ENCODE peak calls at places on chromosome 17, in four cellular contexts. One of them, this sample, is unnamed.

GRCh38 chr17:40564883-40565744 is at the start of gene CCR7:
- DNase-seq in GM12878: no peak
- DNase-seq in K562: peak
- DNase-seq in HepG2: no peak
- DNase-seq in this sample: no peak

GRCh38 chr17:79843917-79844815 is 4.9 kb upstream of the CBX4 start:
- DNase-seq in GM12878: no peak
- DNase-seq in HepG2: no peak
- DNase-seq in K562: no peak
- DNase-seq in this sample: no peak

GRCh38 chr17:77437017-77437416 is 296.2 kb downstream of the SEC14L1 start:
- DNase-seq in K562: no peak
- DNase-seq in GM12878: no peak
- DNase-seq in HepG2: no peak
- DNase-seq in this sample: peak

GRCh38 chr17:63699638-63700527 is at the start of gene LIMD2:
- DNase-seq in GM12878: no peak
- DNase-seq in K562: peak
- DNase-seq in HepG2: no peak
- DNase-seq in this sample: no peak

GRCh38 chr17:77086433-77087010 is 54.2 kb upstream of the SEC14L1 start:
- DNase-seq in K562: peak
- DNase-seq in GM12878: no peak
- DNase-seq in HepG2: peak
- DNase-seq in this sample: peak

GRCh38 chr17:57599271-57600045 is 145.6 kb downstream of the CCDC182 start:
- DNase-seq in K562: no peak
- DNase-seq in HepG2: no peak
- DNase-seq in GM12878: no peak
- DNase-seq in this sample: peak

GRCh38 chr17:6492892-6493674 is 48.8 kb downstream of the PIMREG start:
- DNase-seq in GM12878: no peak
- DNase-seq in HepG2: peak
- DNase-seq in K562: no peak
- DNase-seq in this sample: no peak

GRCh38 chr17:855594-855993 is 73.4 kb downstream of the MRM3 start:
- DNase-seq in K562: no peak
- DNase-seq in GM12878: no peak
- DNase-seq in HepG2: no peak
- DNase-seq in this sample: no peak

GRCh38 chr17:82328141-82328993 is 5.2 kb downstream of the SECTM1 start:
- DNase-seq in GM12878: no peak
- DNase-seq in K562: no peak
- DNase-seq in HepG2: peak
- DNase-seq in this sample: no peak

GRCh38 chr17:16929757-16930520 is 42.0 kb downstream of the TNFRSF13B start:
- DNase-seq in GM12878: no peak
- DNase-seq in HepG2: no peak
- DNase-seq in K562: no peak
- DNase-seq in this sample: no peak

GRCh38 chr17:27816946-27817345 is 16.6 kb upstream of the NOS2 start:
- DNase-seq in K562: no peak
- DNase-seq in HepG2: no peak
- DNase-seq in GM12878: no peak
- DNase-seq in this sample: no peak

GRCh38 chr17:40320771-40321501 is 12.0 kb downstream of the RARA start:
- DNase-seq in HepG2: no peak
- DNase-seq in GM12878: no peak
- DNase-seq in K562: no peak
- DNase-seq in this sample: no peak

GRCh38 chr17:40490289-40490853 is 11.1 kb downstream of the TNS4 start:
- DNase-seq in K562: peak
- DNase-seq in GM12878: no peak
- DNase-seq in HepG2: no peak
- DNase-seq in this sample: peak

GRCh38 chr17:19534562-19535149 is 1.0 kb downstream of the SLC47A1 start:
- DNase-seq in HepG2: no peak
- DNase-seq in K562: no peak
- DNase-seq in GM12878: no peak
- DNase-seq in this sample: no peak

GRCh38 chr17:78265121-78265520 is 33.7 kb downstream of the TMEM235 start:
- DNase-seq in K562: no peak
- DNase-seq in GM12878: no peak
- DNase-seq in HepG2: no peak
- DNase-seq in this sample: no peak

GRCh38 chr17:27207073-27207511 is 86.8 kb upstream of the WSB1 start:
- DNase-seq in HepG2: no peak
- DNase-seq in GM12878: no peak
- DNase-seq in K562: no peak
- DNase-seq in this sample: no peak

GRCh38 chr17:309361-309888 is 43.2 kb downstream of the RPH3AL start:
- DNase-seq in GM12878: no peak
- DNase-seq in HepG2: peak
- DNase-seq in K562: peak
- DNase-seq in this sample: peak

GRCh38 chr17:81990836-81991683 is 13.6 kb downstream of the ASPSCR1 start:
- DNase-seq in HepG2: no peak
- DNase-seq in K562: no peak
- DNase-seq in GM12878: no peak
- DNase-seq in this sample: no peak

GRCh38 chr17:45232514-45233422 is 11.1 kb downstream of the FMNL1 start:
- DNase-seq in GM12878: no peak
- DNase-seq in K562: no peak
- DNase-seq in HepG2: no peak
- DNase-seq in this sample: no peak

DNA sequence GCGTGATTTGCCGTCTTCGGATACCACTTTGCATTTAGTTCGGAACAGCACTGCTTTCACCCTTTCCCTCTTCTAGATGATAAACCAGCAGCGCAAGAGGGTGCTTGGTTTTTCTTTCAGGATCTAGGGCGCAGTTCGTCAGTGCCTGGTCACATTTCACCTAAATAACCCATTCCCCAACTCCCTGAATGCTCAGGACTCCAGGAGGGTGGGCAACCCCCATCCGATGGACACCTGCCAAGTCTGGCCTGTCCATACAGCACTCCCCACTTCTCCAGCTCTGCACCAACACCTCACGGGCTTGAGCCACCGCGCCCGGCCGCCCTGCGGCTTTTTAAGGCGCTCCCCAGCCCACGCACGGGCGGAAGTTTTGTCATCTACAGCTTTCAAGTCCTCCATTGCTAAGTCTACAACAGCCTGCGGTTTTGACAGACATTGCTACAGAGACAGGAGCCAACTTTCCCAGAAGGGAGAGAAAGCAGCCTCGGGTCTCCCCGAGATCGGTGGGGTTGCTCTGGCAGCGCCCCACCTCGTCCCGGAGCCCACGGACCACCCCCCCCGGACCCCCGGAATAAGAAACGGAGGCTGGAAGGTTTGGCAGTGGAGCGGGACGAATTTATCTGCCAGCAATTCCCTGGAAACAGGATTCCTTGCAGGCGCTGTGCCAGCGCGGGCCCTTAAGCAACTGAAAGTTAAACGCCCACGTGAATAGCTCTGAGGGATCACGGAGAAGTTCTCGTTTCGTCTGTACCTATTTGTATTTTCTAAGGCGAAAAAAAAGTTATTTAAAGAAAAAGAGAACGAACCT is 38.6 kb upstream of the SLFN13 start:
- DNase-seq in K562: peak
- DNase-seq in HepG2: no peak
- DNase-seq in GM12878: peak
- DNase-seq in this sample: peak
- H3K4me3 ChIP-seq in K562: peak
- H3K4me3 ChIP-seq in HepG2: no peak
- H3K4me3 ChIP-seq in GM12878: peak
- H3K4me3 ChIP-seq in this sample: peak

GRCh38 chr17:38910325-38910724 is 15.1 kb upstream of the LASP1NB start:
- DNase-seq in HepG2: no peak
- DNase-seq in GM12878: no peak
- DNase-seq in K562: no peak
- DNase-seq in this sample: no peak
- TF ChIP-seq GABPA in HepG2: no peak
- TF ChIP-seq GABPA in GM12878: no peak
- TF ChIP-seq GABPA in K562: no peak
- TF ChIP-seq GABPA in this sample: no peak

GRCh38 chr17:4968166-4968915 is 724 bp upstream of the SPAG7 start:
- DNase-seq in HepG2: no peak
- DNase-seq in GM12878: no peak
- DNase-seq in K562: peak
- DNase-seq in this sample: no peak

GRCh38 chr17:4967539-4968165 is at the start of gene SPAG7:
- DNase-seq in GM12878: peak
- DNase-seq in K562: peak
- DNase-seq in HepG2: peak
- DNase-seq in this sample: peak

GRCh38 chr17:4970273-4970672 is 2.7 kb upstream of the SPAG7 start:
- DNase-seq in HepG2: no peak
- DNase-seq in GM12878: no peak
- DNase-seq in K562: no peak
- DNase-seq in this sample: no peak

GRCh38 chr17:4969551-4970231 is 2.1 kb upstream of the SPAG7 start:
- DNase-seq in GM12878: no peak
- DNase-seq in K562: no peak
- DNase-seq in HepG2: peak
- DNase-seq in this sample: no peak

GRCh38 chr17:4968916-4969550 is 1.4 kb upstream of the SPAG7 start:
- DNase-seq in GM12878: no peak
- DNase-seq in HepG2: no peak
- DNase-seq in K562: no peak
- DNase-seq in this sample: peak
- H3K27ac ChIP-seq in GM12878: peak
- H3K27ac ChIP-seq in HepG2: peak
- H3K27ac ChIP-seq in K562: peak
- H3K27ac ChIP-seq in this sample: peak

GRCh38 chr17:3535253-3535995 is 22.2 kb downstream of the TRPV3 start:
- DNase-seq in GM12878: no peak
- DNase-seq in HepG2: no peak
- DNase-seq in K562: peak
- DNase-seq in this sample: no peak
- H3K4me3 ChIP-seq in GM12878: no peak
- H3K4me3 ChIP-seq in HepG2: peak
- H3K4me3 ChIP-seq in K562: no peak
- H3K4me3 ChIP-seq in this sample: no peak

GRCh38 chr17:32870027-32870670 is 6.8 kb downstream of the MYO1D start:
- DNase-seq in HepG2: no peak
- DNase-seq in GM12878: no peak
- DNase-seq in K562: no peak
- DNase-seq in this sample: no peak

GRCh38 chr17:32869345-32870026 is 7.4 kb downstream of the MYO1D start:
- DNase-seq in K562: no peak
- DNase-seq in GM12878: no peak
- DNase-seq in HepG2: no peak
- DNase-seq in this sample: no peak

GRCh38 chr17:32873114-32873513 is 3.8 kb downstream of the MYO1D start:
- DNase-seq in GM12878: no peak
- DNase-seq in K562: no peak
- DNase-seq in HepG2: no peak
- DNase-seq in this sample: no peak

GRCh38 chr17:32871736-32872135 is 5.2 kb downstream of the MYO1D start:
- DNase-seq in K562: no peak
- DNase-seq in GM12878: no peak
- DNase-seq in HepG2: no peak
- DNase-seq in this sample: no peak

GRCh38 chr17:32870969-32871368 is 6.0 kb downstream of the MYO1D start:
- DNase-seq in HepG2: no peak
- DNase-seq in K562: no peak
- DNase-seq in GM12878: no peak
- DNase-seq in this sample: no peak
- TF ChIP-seq GABPA in HepG2: no peak
- TF ChIP-seq GABPA in K562: no peak
- TF ChIP-seq GABPA in GM12878: no peak
- TF ChIP-seq GABPA in this sample: no peak

GRCh38 chr17:50094243-50094752 is 853 bp upstream of the PDK2 start:
- DNase-seq in GM12878: peak
- DNase-seq in HepG2: peak
- DNase-seq in K562: peak
- DNase-seq in this sample: peak
- H3K27ac ChIP-seq in GM12878: peak
- H3K27ac ChIP-seq in HepG2: peak
- H3K27ac ChIP-seq in K562: no peak
- H3K27ac ChIP-seq in this sample: no peak

DNA sequence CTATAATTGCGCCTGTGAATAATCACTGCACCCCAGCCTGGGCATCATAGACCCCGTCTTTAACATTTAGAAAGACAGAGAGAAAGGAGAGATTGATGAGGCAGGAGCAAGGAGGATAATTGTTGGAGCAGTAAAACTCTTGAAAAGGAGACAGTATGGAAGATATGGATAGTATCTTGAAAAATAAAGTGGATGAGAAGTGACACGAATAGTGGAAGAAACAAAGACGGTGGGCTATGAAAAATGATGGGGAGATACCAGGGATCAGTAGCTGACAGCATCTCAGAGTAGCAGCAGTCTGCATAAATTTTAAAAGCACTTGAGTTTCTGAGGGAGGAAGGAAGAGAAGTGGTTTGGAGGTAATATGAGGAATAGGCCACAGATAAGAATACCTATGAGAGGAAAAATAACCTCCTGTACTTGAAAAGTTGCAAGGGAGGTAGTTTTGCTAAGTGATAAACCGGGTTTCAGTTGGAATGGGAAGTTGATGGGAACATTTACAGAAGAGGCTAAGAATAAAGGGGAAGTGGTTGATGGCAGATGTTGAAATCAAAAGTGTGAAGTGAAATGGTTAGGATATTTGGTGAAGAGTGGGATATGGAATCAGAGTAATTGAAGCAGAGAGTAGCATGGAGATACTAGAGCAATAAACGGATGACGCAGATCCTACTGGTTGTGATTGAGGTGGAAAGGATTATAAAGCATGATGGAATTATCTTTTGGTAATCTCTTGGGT is 1.8 kb upstream of the PPM1D start:
- DNase-seq in HepG2: no peak
- DNase-seq in GM12878: no peak
- DNase-seq in K562: no peak
- DNase-seq in this sample: peak
- H3K4me3 ChIP-seq in HepG2: no peak
- H3K4me3 ChIP-seq in GM12878: no peak
- H3K4me3 ChIP-seq in K562: no peak
- H3K4me3 ChIP-seq in this sample: no peak

DNA sequence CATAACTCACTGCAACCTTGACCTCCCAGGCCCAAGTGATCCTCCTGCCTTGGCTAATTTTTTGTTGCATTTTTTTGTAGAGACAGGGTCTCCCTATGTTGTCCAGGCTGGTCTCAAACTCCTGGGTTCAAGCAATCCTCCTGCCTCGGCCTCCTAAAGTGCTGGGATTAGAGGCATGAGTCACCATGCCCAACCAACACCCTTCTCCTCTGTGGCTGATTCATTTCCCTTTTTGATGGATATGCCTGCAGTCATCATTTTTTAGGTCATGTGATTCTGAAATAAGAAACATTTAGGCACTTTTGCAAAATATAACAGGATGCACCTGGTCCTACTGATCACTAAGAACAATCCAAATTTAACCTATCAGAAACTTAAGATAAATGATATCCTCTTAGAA is 44.0 kb upstream of the YPEL2 start:
- DNase-seq in HepG2: no peak
- DNase-seq in GM12878: no peak
- DNase-seq in K562: peak
- DNase-seq in this sample: peak
- TF ChIP-seq GABPA in HepG2: no peak
- TF ChIP-seq GABPA in GM12878: no peak
- TF ChIP-seq GABPA in K562: no peak
- TF ChIP-seq GABPA in this sample: no peak

This sample was measured in HL-60.